ENCODE peak calls at places on chromosomes 3 and 15, in ten cellular contexts. One of them, this sample, is unnamed.

GRCh38 chr3:120693439-120694172 is 11.6 kb upstream of the HGD start:
- DNase-seq in heart right ventricle: no peak
- DNase-seq in cardiac fibroblast: peak; percentile 59
- DNase-seq in Calu3: no peak
- DNase-seq in left ventricle myocardium inferior: no peak
- DNase-seq in ovary: no peak
- DNase-seq in progenitor cell of endocrine pancreas: no peak
- DNase-seq in activated B cell treated with CpG ODN at 0.5 μM for 24 hours: no peak
- DNase-seq in AG04450: peak; percentile 48
- DNase-seq in nephron progenitor cell: no peak
- DNase-seq in this sample: no peak

GRCh38 chr3:33954956-33955355 is 156.5 kb downstream of the PDCD6IP start:
- DNase-seq in heart right ventricle: no peak
- DNase-seq in cardiac fibroblast: peak; percentile 23
- DNase-seq in Calu3: no peak
- DNase-seq in left ventricle myocardium inferior: no peak
- DNase-seq in ovary: no peak
- DNase-seq in progenitor cell of endocrine pancreas: no peak
- DNase-seq in activated B cell treated with CpG ODN at 0.5 μM for 24 hours: no peak
- DNase-seq in AG04450: no peak
- DNase-seq in nephron progenitor cell: no peak
- DNase-seq in this sample: no peak

GRCh38 chr3:10334461-10334860 is 13.5 kb upstream of the SEC13 start:
- DNase-seq in heart right ventricle: no peak
- DNase-seq in cardiac fibroblast: peak; percentile 47
- DNase-seq in Calu3: no peak
- DNase-seq in left ventricle myocardium inferior: no peak
- DNase-seq in ovary: no peak
- DNase-seq in progenitor cell of endocrine pancreas: no peak
- DNase-seq in activated B cell treated with CpG ODN at 0.5 μM for 24 hours: no peak
- DNase-seq in AG04450: no peak
- DNase-seq in nephron progenitor cell: no peak
- DNase-seq in this sample: no peak

GRCh38 chr3:57434041-57434440 is 110.1 kb downstream of the DNAH12 start:
- DNase-seq in heart right ventricle: no peak
- DNase-seq in cardiac fibroblast: peak; percentile 54
- DNase-seq in Calu3: peak; percentile 6
- DNase-seq in left ventricle myocardium inferior: no peak
- DNase-seq in ovary: no peak
- DNase-seq in progenitor cell of endocrine pancreas: no peak
- DNase-seq in activated B cell treated with CpG ODN at 0.5 μM for 24 hours: no peak
- DNase-seq in AG04450: no peak
- DNase-seq in nephron progenitor cell: peak; percentile 6
- DNase-seq in this sample: no peak

GRCh38 chr3:52521488-52521824 is 12.2 kb downstream of the NT5DC2 start:
- DNase-seq in heart right ventricle: no peak
- DNase-seq in cardiac fibroblast: no peak
- DNase-seq in Calu3: no peak
- DNase-seq in left ventricle myocardium inferior: no peak
- DNase-seq in ovary: no peak
- DNase-seq in progenitor cell of endocrine pancreas: no peak
- DNase-seq in activated B cell treated with CpG ODN at 0.5 μM for 24 hours: no peak
- DNase-seq in AG04450: no peak
- DNase-seq in nephron progenitor cell: no peak
- DNase-seq in this sample: no peak

GRCh38 chr3:169812844-169813677 is at the start of the genes LRRC34 and LRRIQ4:
- DNase-seq in heart right ventricle: peak; percentile 64
- DNase-seq in cardiac fibroblast: peak; percentile 74
- DNase-seq in Calu3: no peak
- DNase-seq in left ventricle myocardium inferior: peak; percentile 80
- DNase-seq in ovary: peak; percentile 68
- DNase-seq in progenitor cell of endocrine pancreas: peak; percentile 23
- DNase-seq in activated B cell treated with CpG ODN at 0.5 μM for 24 hours: peak; percentile 60
- DNase-seq in AG04450: peak; percentile 23
- DNase-seq in nephron progenitor cell: peak; percentile 44
- DNase-seq in this sample: peak; percentile 83

GRCh38 chr3:98954242-98954641 is 52.7 kb upstream of the DCBLD2 start:
- DNase-seq in heart right ventricle: no peak
- DNase-seq in cardiac fibroblast: no peak
- DNase-seq in Calu3: no peak
- DNase-seq in left ventricle myocardium inferior: no peak
- DNase-seq in ovary: no peak
- DNase-seq in progenitor cell of endocrine pancreas: no peak
- DNase-seq in activated B cell treated with CpG ODN at 0.5 μM for 24 hours: no peak
- DNase-seq in AG04450: no peak
- DNase-seq in nephron progenitor cell: no peak
- DNase-seq in this sample: no peak

GRCh38 chr3:157754415-157754814 is 251.2 kb upstream of the VEPH1 start:
- DNase-seq in heart right ventricle: no peak
- DNase-seq in cardiac fibroblast: no peak
- DNase-seq in Calu3: no peak
- DNase-seq in left ventricle myocardium inferior: no peak
- DNase-seq in ovary: no peak
- DNase-seq in progenitor cell of endocrine pancreas: no peak
- DNase-seq in activated B cell treated with CpG ODN at 0.5 μM for 24 hours: no peak
- DNase-seq in AG04450: no peak
- DNase-seq in nephron progenitor cell: no peak
- DNase-seq in this sample: no peak

GRCh38 chr3:53518495-53518981 is 24.1 kb downstream of the CACNA1D start:
- DNase-seq in heart right ventricle: no peak
- DNase-seq in cardiac fibroblast: peak; percentile 8
- DNase-seq in Calu3: no peak
- DNase-seq in left ventricle myocardium inferior: no peak
- DNase-seq in ovary: no peak
- DNase-seq in progenitor cell of endocrine pancreas: no peak
- DNase-seq in activated B cell treated with CpG ODN at 0.5 μM for 24 hours: no peak
- DNase-seq in AG04450: no peak
- DNase-seq in nephron progenitor cell: no peak
- DNase-seq in this sample: no peak

GRCh38 chr15:99282129-99282528 is 30.8 kb downstream of the LRRC28 start:
- DNase-seq in heart right ventricle: no peak
- DNase-seq in cardiac fibroblast: no peak
- DNase-seq in Calu3: no peak
- DNase-seq in left ventricle myocardium inferior: no peak
- DNase-seq in ovary: no peak
- DNase-seq in progenitor cell of endocrine pancreas: no peak
- DNase-seq in activated B cell treated with CpG ODN at 0.5 μM for 24 hours: no peak
- DNase-seq in AG04450: no peak
- DNase-seq in nephron progenitor cell: no peak
- DNase-seq in this sample: peak; percentile 1

GRCh38 chr3:190533511-190534282 is 19.8 kb downstream of the IL1RAP start:
- DNase-seq in heart right ventricle: peak; percentile 55
- DNase-seq in cardiac fibroblast: peak; percentile 96
- DNase-seq in Calu3: peak; percentile 75
- DNase-seq in left ventricle myocardium inferior: peak; percentile 59
- DNase-seq in ovary: peak; percentile 66
- DNase-seq in progenitor cell of endocrine pancreas: no peak
- DNase-seq in activated B cell treated with CpG ODN at 0.5 μM for 24 hours: no peak
- DNase-seq in AG04450: peak; percentile 78
- DNase-seq in nephron progenitor cell: no peak
- DNase-seq in this sample: no peak

GRCh38 chr15:80475572-80475971 is 71.4 kb downstream of the ARNT2 start:
- DNase-seq in heart right ventricle: no peak
- DNase-seq in cardiac fibroblast: no peak
- DNase-seq in Calu3: no peak
- DNase-seq in left ventricle myocardium inferior: no peak
- DNase-seq in ovary: no peak
- DNase-seq in progenitor cell of endocrine pancreas: no peak
- DNase-seq in activated B cell treated with CpG ODN at 0.5 μM for 24 hours: no peak
- DNase-seq in AG04450: no peak
- DNase-seq in nephron progenitor cell: no peak
- DNase-seq in this sample: no peak

GRCh38 chr15:64686130-64686735 is 89.2 kb downstream of the RBPMS2 start:
- DNase-seq in heart right ventricle: peak; percentile 62
- DNase-seq in cardiac fibroblast: peak; percentile 74
- DNase-seq in Calu3: peak; percentile 50
- DNase-seq in left ventricle myocardium inferior: no peak
- DNase-seq in ovary: no peak
- DNase-seq in progenitor cell of endocrine pancreas: no peak
- DNase-seq in activated B cell treated with CpG ODN at 0.5 μM for 24 hours: no peak
- DNase-seq in AG04450: no peak
- DNase-seq in nephron progenitor cell: no peak
- DNase-seq in this sample: no peak

GRCh38 chr3:175287361-175287963 is 428.3 kb downstream of the NAALADL2 start:
- DNase-seq in heart right ventricle: no peak
- DNase-seq in cardiac fibroblast: no peak
- DNase-seq in Calu3: no peak
- DNase-seq in left ventricle myocardium inferior: no peak
- DNase-seq in ovary: no peak
- DNase-seq in progenitor cell of endocrine pancreas: no peak
- DNase-seq in activated B cell treated with CpG ODN at 0.5 μM for 24 hours: no peak
- DNase-seq in AG04450: no peak
- DNase-seq in nephron progenitor cell: no peak
- DNase-seq in this sample: no peak

GRCh38 chr15:66097151-66098018 is 156.2 kb downstream of the MEGF11 start:
- DNase-seq in heart right ventricle: no peak
- DNase-seq in cardiac fibroblast: no peak
- DNase-seq in Calu3: no peak
- DNase-seq in left ventricle myocardium inferior: no peak
- DNase-seq in ovary: no peak
- DNase-seq in progenitor cell of endocrine pancreas: no peak
- DNase-seq in activated B cell treated with CpG ODN at 0.5 μM for 24 hours: no peak
- DNase-seq in AG04450: no peak
- DNase-seq in nephron progenitor cell: no peak
- DNase-seq in this sample: no peak

DNA sequence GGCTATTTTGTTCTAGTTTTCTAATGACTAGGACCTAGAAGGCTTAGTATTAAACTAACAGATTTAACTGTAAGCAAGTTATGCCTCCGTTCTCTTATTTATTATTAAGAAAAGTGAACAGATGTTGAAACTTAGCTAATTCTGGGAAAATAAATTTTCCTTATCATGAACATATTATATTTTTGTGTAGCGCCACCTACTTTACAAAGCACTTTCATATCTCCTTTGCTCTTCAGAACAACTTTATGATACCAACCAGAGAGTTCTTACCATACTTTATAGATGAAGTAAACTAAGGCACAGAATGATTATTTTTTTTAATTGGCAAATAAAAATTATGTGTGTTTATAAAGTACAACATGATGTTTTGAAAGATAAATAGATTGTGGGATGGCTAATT is 59.4 kb downstream of the NME9 start:
- DNase-seq in heart right ventricle: no peak
- DNase-seq in cardiac fibroblast: no peak
- DNase-seq in Calu3: no peak
- DNase-seq in left ventricle myocardium inferior: no peak
- DNase-seq in ovary: no peak
- DNase-seq in progenitor cell of endocrine pancreas: no peak
- DNase-seq in activated B cell treated with CpG ODN at 0.5 μM for 24 hours: no peak
- DNase-seq in AG04450: no peak
- DNase-seq in nephron progenitor cell: no peak
- DNase-seq in this sample: no peak
- TF ChIP-seq CTCF in heart right ventricle: no peak
- TF ChIP-seq CTCF in cardiac fibroblast: no peak
- TF ChIP-seq CTCF in Calu3: no peak
- TF ChIP-seq CTCF in left ventricle myocardium inferior: no peak
- TF ChIP-seq CTCF in ovary: no peak
- TF ChIP-seq CTCF in progenitor cell of endocrine pancreas: no peak
- TF ChIP-seq CTCF in activated B cell treated with CpG ODN at 0.5 μM for 24 hours: no peak
- TF ChIP-seq CTCF in AG04450: no peak
- TF ChIP-seq CTCF in nephron progenitor cell: no peak
- TF ChIP-seq CTCF in this sample: no peak

GRCh38 chr3:13621381-13622221 is 72.7 kb downstream of the FBLN2 start:
- DNase-seq in heart right ventricle: no peak
- DNase-seq in cardiac fibroblast: no peak
- DNase-seq in Calu3: no peak
- DNase-seq in left ventricle myocardium inferior: no peak
- DNase-seq in ovary: no peak
- DNase-seq in progenitor cell of endocrine pancreas: no peak
- DNase-seq in activated B cell treated with CpG ODN at 0.5 μM for 24 hours: no peak
- DNase-seq in AG04450: no peak
- DNase-seq in nephron progenitor cell: no peak
- DNase-seq in this sample: no peak
- TF ChIP-seq CTCF in heart right ventricle: no peak
- TF ChIP-seq CTCF in cardiac fibroblast: no peak
- TF ChIP-seq CTCF in Calu3: no peak
- TF ChIP-seq CTCF in left ventricle myocardium inferior: no peak
- TF ChIP-seq CTCF in ovary: no peak
- TF ChIP-seq CTCF in progenitor cell of endocrine pancreas: no peak
- TF ChIP-seq CTCF in activated B cell treated with CpG ODN at 0.5 μM for 24 hours: no peak
- TF ChIP-seq CTCF in AG04450: no peak
- TF ChIP-seq CTCF in nephron progenitor cell: no peak
- TF ChIP-seq CTCF in this sample: no peak

DNA sequence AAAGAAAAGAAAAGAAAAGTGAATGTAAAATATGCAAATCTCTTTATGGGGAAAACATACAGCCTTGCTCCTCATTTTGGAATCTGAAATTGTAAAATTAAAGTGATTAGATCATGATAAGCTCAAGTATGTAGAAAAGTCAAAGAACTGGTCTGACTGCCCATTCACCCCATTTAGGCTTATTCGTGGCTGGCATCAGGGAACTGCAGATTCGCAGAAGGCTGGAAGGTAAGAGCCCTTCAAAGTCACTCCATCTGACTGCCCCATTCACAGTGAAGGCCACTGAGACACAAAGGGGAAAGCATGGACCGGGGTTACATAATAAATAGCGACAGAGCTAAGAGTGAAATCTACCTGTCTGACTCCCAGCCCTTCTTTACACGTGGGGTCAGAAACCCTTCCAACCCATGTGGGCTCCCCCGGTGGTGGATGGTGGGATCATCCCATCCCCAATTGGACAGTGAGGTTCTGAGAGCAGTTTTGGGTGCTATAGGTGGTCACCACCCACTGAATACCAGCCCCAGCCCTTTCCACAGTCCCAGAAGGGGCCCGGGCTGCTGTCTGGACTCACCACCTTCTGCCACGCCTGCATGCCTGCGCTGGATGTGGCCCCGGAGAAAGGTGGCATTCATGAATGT is 18.1 kb downstream of the DZIP1L start:
- DNase-seq in heart right ventricle: no peak
- DNase-seq in cardiac fibroblast: no peak
- DNase-seq in Calu3: peak; percentile 71
- DNase-seq in left ventricle myocardium inferior: no peak
- DNase-seq in ovary: no peak
- DNase-seq in progenitor cell of endocrine pancreas: no peak
- DNase-seq in activated B cell treated with CpG ODN at 0.5 μM for 24 hours: no peak
- DNase-seq in AG04450: no peak
- DNase-seq in nephron progenitor cell: peak; percentile 17
- DNase-seq in this sample: no peak
- TF ChIP-seq CTCF in heart right ventricle: no peak
- TF ChIP-seq CTCF in cardiac fibroblast: peak; percentile 56
- TF ChIP-seq CTCF in Calu3: peak; percentile 76
- TF ChIP-seq CTCF in left ventricle myocardium inferior: peak; percentile 23
- TF ChIP-seq CTCF in ovary: no peak
- TF ChIP-seq CTCF in progenitor cell of endocrine pancreas: peak; percentile 51
- TF ChIP-seq CTCF in activated B cell treated with CpG ODN at 0.5 μM for 24 hours: no peak
- TF ChIP-seq CTCF in AG04450: peak; percentile 55
- TF ChIP-seq CTCF in nephron progenitor cell: peak; percentile 38
- TF ChIP-seq CTCF in this sample: peak; percentile 37

GRCh38 chr3:128584412-128585020 is 66.1 kb downstream of the RPN1 start:
- DNase-seq in heart right ventricle: peak; percentile 74
- DNase-seq in cardiac fibroblast: peak; percentile 88
- DNase-seq in Calu3: peak; percentile 96
- DNase-seq in left ventricle myocardium inferior: peak; percentile 67
- DNase-seq in ovary: peak; percentile 36
- DNase-seq in progenitor cell of endocrine pancreas: peak; percentile 31
- DNase-seq in activated B cell treated with CpG ODN at 0.5 μM for 24 hours: no peak
- DNase-seq in AG04450: peak; percentile 32
- DNase-seq in nephron progenitor cell: peak; percentile 55
- DNase-seq in this sample: no peak
- TF ChIP-seq CTCF in heart right ventricle: peak; percentile 68
- TF ChIP-seq CTCF in cardiac fibroblast: peak; percentile 84
- TF ChIP-seq CTCF in Calu3: peak; percentile 88
- TF ChIP-seq CTCF in left ventricle myocardium inferior: peak; percentile 85
- TF ChIP-seq CTCF in ovary: peak; percentile 33
- TF ChIP-seq CTCF in progenitor cell of endocrine pancreas: peak; percentile 65
- TF ChIP-seq CTCF in activated B cell treated with CpG ODN at 0.5 μM for 24 hours: no peak
- TF ChIP-seq CTCF in AG04450: peak; percentile 73
- TF ChIP-seq CTCF in nephron progenitor cell: peak; percentile 41
- TF ChIP-seq CTCF in this sample: peak; percentile 56

This sample was measured in GM12864.